ENCODE peak calls at places on chromosomes 3 and 15, in seven cellular contexts. B is NCI-H1930, O is ovary, F is AG10803, H is HTR-8/SVneo, T is NCI-H524, U is NCI-H1105. I is an unnamed sample.

GRCh38 chr3:5428607-5429516 is 241.4 kb downstream of the EDEM1 start:
- DNase-seq in B (no peak), O (no peak), F (peak; percentile 10), H (no peak), T (no peak), U (no peak), I (no peak)

GRCh38 chr15:66298803-66299251 is 5.5 kb downstream of the DIS3L start:
- DNase-seq in B (no peak), O (no peak), F (peak; percentile 31), H (no peak), T (peak; percentile 54), U (peak; percentile 31), I (no peak)

GRCh38 chr15:25947336-25948080 is 84.4 kb upstream of the ATP10A start:
- DNase-seq in B (no peak), O (no peak), F (peak; percentile 29), H (no peak), T (peak; percentile 73), U (peak; percentile 19), I (no peak)

GRCh38 chr15:98955980-98956723 is 51.4 kb downstream of the PGPEP1L start:
- DNase-seq in B (no peak), O (peak; percentile 58), F (no peak), H (no peak), T (no peak), U (no peak), I (peak; percentile 46)

GRCh38 chr3:117726776-117727175 is 1017.2 kb downstream of the TUSC7 start:
- DNase-seq in B (no peak), O (no peak), F (no peak), H (no peak), T (no peak), U (no peak), I (no peak)

GRCh38 chr3:112640864-112641751 is at the start of gene CCDC80:
- DNase-seq in B (no peak), O (no peak), F (peak; percentile 93), H (peak; percentile 43), T (no peak), U (no peak), I (peak; percentile 91)

GRCh38 chr3:18424213-18424861 is 802 bp downstream of the SATB1 start:
- DNase-seq in B (no peak), O (peak; percentile 43), F (no peak), H (no peak), T (peak; percentile 38), U (no peak), I (no peak)

GRCh38 chr3:447671-448070 is 251.1 kb downstream of the CHL1 start:
- DNase-seq in B (no peak), O (no peak), F (no peak), H (no peak), T (no peak), U (no peak), I (no peak)

GRCh38 chr15:48176097-48176496 is 2.0 kb downstream of the MYEF2 start:
- DNase-seq in B (no peak), O (no peak), F (no peak), H (no peak), T (no peak), U (no peak), I (no peak)

GRCh38 chr3:111073186-111073585 is 1.6 kb downstream of the NECTIN3 start:
- DNase-seq in B (no peak), O (no peak), F (peak; percentile 38), H (no peak), T (no peak), U (no peak), I (peak; percentile 32)

GRCh38 chr3:129597792-129598381 is 8.6 kb downstream of the PLXND1 start:
- DNase-seq in B (no peak), O (no peak), F (peak; percentile 62), H (no peak), T (peak; percentile 34), U (no peak), I (peak; percentile 40)

GRCh38 chr3:143000525-143000924 is 845 bp upstream of the U2SURP start:
- DNase-seq in B (no peak), O (no peak), F (peak; percentile 51), H (no peak), T (peak; percentile 16), U (no peak), I (no peak)

GRCh38 chr3:51942603-51943450 is 664 bp downstream of the PARP3 start:
- DNase-seq in B (no peak), O (peak; percentile 67), F (peak; percentile 69), H (peak; percentile 88), T (no peak), U (no peak), I (peak; percentile 23)

GRCh38 chr3:72625616-72626337 is 222.5 kb downstream of the SHQ1 start:
- DNase-seq in B (no peak), O (no peak), F (peak; percentile 62), H (no peak), T (no peak), U (no peak), I (no peak)

GRCh38 chr15:33425149-33425548 is 114.4 kb downstream of the RYR3 start:
- DNase-seq in B (no peak), O (no peak), F (peak; percentile 27), H (no peak), T (no peak), U (no peak), I (no peak)

GRCh38 chr3:118760611-118761606 is 273.7 kb downstream of the IGSF11 start:
- DNase-seq in B (peak; percentile 6), O (no peak), F (no peak), H (no peak), T (peak; percentile 82), U (peak; percentile 62), I (no peak)

GRCh38 chr15:39738998-39739397 is 43.6 kb downstream of the FSIP1 start:
- DNase-seq in B (no peak), O (no peak), F (no peak), H (no peak), T (no peak), U (no peak), I (no peak)

GRCh38 chr3:131083190-131083863 is 56.6 kb downstream of the NEK11 start:
- DNase-seq in B (no peak), O (peak; percentile 31), F (peak; percentile 24), H (no peak), T (peak; percentile 99), U (peak; percentile 97), I (no peak)

I was measured in endothelial cell of umbilical vein.